ENCODE peak calls at places on chromosomes 3 and 15, in ten cellular contexts. B is astrocyte of the cerebellum; K is occipital lobe; P is GM18507; T is AG04450; W is stimulated activated CD8-positive, alpha-beta memory T cell treated with anti-CD3 and anti-CD28 coated beads, Interleukin-2, amount 100 ng/mL, for 1 hour; C is uterus; U is left cardiac atrium; Y is H4; V is activated naive CD4-positive, alpha-beta T cell treated with anti-CD3 and anti-CD28 coated beads for 36 hours. R is an unnamed sample.

GRCh38 chr3:151906751-151907150 is 33.3 kb downstream of the SUCNR1 start:
- DNase-seq in B (no peak), K (no peak), P (no peak), T (no peak), W (no peak), C (no peak), U (no peak), Y (no peak), V (no peak), R (no peak)

GRCh38 chr3:151890721-151891141 is 17.3 kb downstream of the SUCNR1 start:
- DNase-seq in B (no peak), K (no peak), P (no peak), T (no peak), W (no peak), C (no peak), U (no peak), Y (peak), V (no peak), R (no peak)

GRCh38 chr3:44509985-44510360 is 32.5 kb upstream of the ZNF445 start:
- DNase-seq in B (no peak), K (no peak), P (no peak), T (no peak), W (no peak), C (no peak), U (no peak), Y (no peak), V (peak), R (peak)

GRCh38 chr15:62469478-62469873 is 304.4 kb upstream of the C2CD4B start:
- DNase-seq in B (no peak), K (no peak), P (no peak), T (no peak), W (no peak), C (no peak), U (no peak), Y (no peak), V (no peak), R (no peak)

GRCh38 chr3:132641837-132642538 is 17.6 kb downstream of the ACAD11 start:
- DNase-seq in B (peak), K (no peak), P (peak), T (no peak), W (no peak), C (no peak), U (no peak), Y (peak), V (no peak), R (no peak)

GRCh38 chr3:117399311-117400068 is 689.9 kb downstream of the TUSC7 start:
- DNase-seq in B (peak), K (peak), P (no peak), T (peak), W (no peak), C (no peak), U (no peak), Y (peak), V (no peak), R (peak)

GRCh38 chr3:40920041-40920440 is 279.3 kb upstream of the CTNNB1 start:
- DNase-seq in B (peak), K (no peak), P (no peak), T (no peak), W (no peak), C (no peak), U (no peak), Y (no peak), V (no peak), R (no peak)

GRCh38 chr15:75578948-75579908 is at the start of gene PTPN9:
- DNase-seq in B (peak), K (peak), P (peak), T (peak), W (peak), C (peak), U (peak), Y (peak), V (peak), R (peak)

GRCh38 chr3:61594144-61594977 is 33.0 kb downstream of the PTPRG start:
- DNase-seq in B (no peak), K (no peak), P (no peak), T (no peak), W (no peak), C (no peak), U (no peak), Y (no peak), V (no peak), R (peak)

GRCh38 chr3:4755566-4755965 is 223.7 kb upstream of the BHLHE40 start:
- DNase-seq in B (no peak), K (no peak), P (no peak), T (no peak), W (no peak), C (no peak), U (no peak), Y (no peak), V (no peak), R (no peak)

GRCh38 chr15:58283302-58283701 is 145.1 kb downstream of the AQP9 start:
- DNase-seq in B (no peak), K (no peak), P (no peak), T (no peak), W (no peak), C (no peak), U (no peak), Y (no peak), V (no peak), R (no peak)

GRCh38 chr3:9669277-9669676 is 20.0 kb downstream of the MTMR14 start:
- DNase-seq in B (no peak), K (no peak), P (no peak), T (no peak), W (no peak), C (no peak), U (no peak), Y (no peak), V (no peak), R (no peak)

GRCh38 chr15:31311735-31312134 is 14.9 kb upstream of the KLF13 start:
- DNase-seq in B (no peak), K (no peak), P (no peak), T (no peak), W (no peak), C (no peak), U (no peak), Y (no peak), V (peak), R (peak)